ENCODE peak calls at places on chromosomes 2 and 18, in five cellular contexts. A is NCI-H345, O is lung microvascular endothelial cell, R is NCI-H1092 treated with DMSO at 0.1 percent for 48 hours, K is mucosa of descending colon. C is an unnamed sample.

GRCh38 chr2:118808429-118808809 is 39.0 kb downstream of the EN1 start:
- DNase-seq in K (no peak), A (no peak), R (no peak), O (no peak), C (no peak)

GRCh38 chr18:24659837-24660720 is 199.6 kb downstream of the HRH4 start:
- DNase-seq in O (peak; percentile 26), K (peak; percentile 40), R (no peak), A (no peak), C (peak; percentile 55)

GRCh38 chr2:81436256-81436655 is 1131.7 kb upstream of the LRRTM1 start:
- DNase-seq in R (no peak), A (no peak), K (no peak), O (no peak), C (no peak)

GRCh38 chr2:60423066-60423465 is 130.4 kb downstream of the BCL11A start:
- DNase-seq in R (no peak), K (no peak), A (no peak), O (no peak), C (no peak)

GRCh38 chr2:136381245-136381644 is 263.3 kb upstream of the CXCR4 start:
- DNase-seq in O (no peak), K (no peak), A (no peak), R (no peak), C (no peak)

GRCh38 chr2:42792583-42793313 is at the start of gene HAAO:
- DNase-seq in K (peak; percentile 84), A (no peak), R (no peak), O (no peak), C (no peak)

GRCh38 chr2:235925250-235925919 is 242.8 kb downstream of the GBX2 start:
- DNase-seq in O (no peak), K (no peak), R (no peak), A (no peak), C (no peak)

GRCh38 chr2:100299548-100299947 is 22.8 kb downstream of the LONRF2 start:
- DNase-seq in A (no peak), R (no peak), O (no peak), K (no peak), C (no peak)

GRCh38 chr2:65349863-65350262 is 82.5 kb downstream of the SPRED2 start:
- DNase-seq in R (peak; percentile 46), A (peak; percentile 91), O (peak; percentile 84), K (peak; percentile 76), C (no peak)

GRCh38 chr2:98902209-98903063 is 33.6 kb downstream of the CRACDL start:
- DNase-seq in R (no peak), O (no peak), A (no peak), K (no peak), C (peak; percentile 32)

GRCh38 chr2:79005211-79005610 is 20.3 kb upstream of the REG3G start:
- DNase-seq in K (no peak), R (no peak), A (no peak), O (no peak), C (no peak)

GRCh38 chr18:11591957-11592356 is 17.4 kb upstream of the SLC35G4 start:
- DNase-seq in K (no peak), A (no peak), R (no peak), O (no peak), C (no peak)

GRCh38 chr2:133843551-133843950 is 275.3 kb upstream of the NCKAP5 start:
- DNase-seq in O (no peak), R (no peak), K (no peak), A (no peak), C (no peak)

GRCh38 chr18:58567453-58568196 is 61.3 kb downstream of the ALPK2 start:
- DNase-seq in K (no peak), A (no peak), O (peak; percentile 69), R (no peak), C (no peak)

GRCh38 chr2:112646102-112646719 is 472 bp downstream of the SLC20A1 start:
- DNase-seq in O (no peak), R (peak; percentile 64), A (peak; percentile 75), K (no peak), C (peak; percentile 82)

GRCh38 chr18:50970006-50970405 is 2.2 kb downstream of the ELAC1 start:
- DNase-seq in A (peak; percentile 76), R (peak; percentile 81), O (no peak), K (peak; percentile 67), C (no peak)

GRCh38 chr2:198861080-198861479 is 596.7 kb downstream of the SATB2 start:
- DNase-seq in A (no peak), R (no peak), K (no peak), O (no peak), C (no peak)

GRCh38 chr2:17709897-17710296 is 43.7 kb downstream of the SMC6 start:
- DNase-seq in R (no peak), A (no peak), O (no peak), K (no peak), C (no peak)

GRCh38 chr2:31049913-31050588 is 88.2 kb downstream of the GALNT14 start:
- DNase-seq in R (no peak), A (no peak), O (no peak), K (no peak), C (no peak)

GRCh38 chr2:201959626-201960025 is 74.0 kb upstream of the FZD7 start:
- DNase-seq in O (no peak), K (no peak), R (no peak), A (no peak), C (no peak)

GRCh38 chr2:105796131-105796638 is 51.5 kb downstream of the NCK2 start:
- DNase-seq in R (peak; percentile 72), A (peak; percentile 50), K (no peak), O (no peak), C (peak; percentile 71)

GRCh38 chr2:107374261-107374660 is 452.4 kb upstream of the RGPD4 start:
- DNase-seq in O (no peak), K (no peak), A (peak; percentile 40), R (no peak), C (no peak)

GRCh38 chr2:95357717-95358280 is 44.7 kb upstream of the FAHD2A start:
- DNase-seq in K (no peak), A (no peak), O (no peak), R (no peak), C (peak; percentile 20)

GRCh38 chr2:85042330-85042729 is 71.4 kb downstream of the KCMF1 start:
- DNase-seq in A (no peak), O (peak; percentile 47), K (no peak), R (no peak), C (no peak)

GRCh38 chr2:21466528-21466927 is 342.8 kb downstream of the TDRD15 start:
- DNase-seq in O (no peak), A (no peak), R (no peak), K (no peak), C (no peak)

GRCh38 chr2:13968811-13969210 is 663.7 kb upstream of the LRATD1 start:
- DNase-seq in A (no peak), O (peak; percentile 3), K (no peak), R (no peak), C (no peak)

GRCh38 chr2:150486539-150487484 is 655 bp downstream of the RND3 start:
- DNase-seq in K (peak; percentile 65), O (peak; percentile 64), R (peak; percentile 60), A (peak; percentile 62), C (no peak)

GRCh38 chr2:127025357-127026062 is 81.4 kb downstream of the BIN1 start:
- DNase-seq in R (peak; percentile 77), A (peak; percentile 80), K (peak; percentile 76), O (peak; percentile 68), C (peak; percentile 85)

GRCh38 chr2:72952961-72953360 is 35.6 kb downstream of the EMX1 start:
- DNase-seq in R (no peak), A (no peak), K (no peak), O (no peak), C (no peak)

GRCh38 chr18:58169472-58169871 is 125.4 kb downstream of the NEDD4L start:
- DNase-seq in K (no peak), R (no peak), O (no peak), A (no peak), C (no peak)

GRCh38 chr18:75198046-75198445 is 10.9 kb downstream of the PTGR3 start:
- DNase-seq in O (no peak), R (no peak), A (no peak), K (no peak), C (no peak)

GRCh38 chr2:53755022-53755630 is 12.5 kb upstream of the CHAC2 start:
- DNase-seq in O (peak; percentile 27), R (no peak), K (peak; percentile 43), A (no peak), C (no peak)

C was measured in activated CD8-positive, alpha-beta memory T cell treated with anti-CD3 and anti-CD28 coated beads, Interleukin-2, amount 50 U/mL, for 48 hours.